ENCODE peak calls at places on chromosomes 1 and 21, in four cellular contexts. U is uterus, S is OCI-LY7, E is Peyer's patch. K is an unnamed sample. For H3K9me3, the result is how much of the 10 kb centered on the place peaks cover.

GRCh38 chr1:14259191-14259757 is 339.2 kb upstream of the KAZN start:
- DNase-seq in U (peak), S (no peak), E (peak), K (peak)

GRCh38 chr1:53134961-53135734 is 7.3 kb downstream of the SLC1A7 start:
- DNase-seq in U (peak), E (peak), S (no peak), K (no peak)

GRCh38 chr1:204746838-204747442 is 61.4 kb upstream of the LRRN2 start:
- DNase-seq in E (no peak), S (peak), U (peak), K (no peak)

GRCh38 chr1:54887665-54888071 is 673 bp upstream of the DHCR24 start:
- DNase-seq in S (peak), E (no peak), U (no peak), K (no peak)

GRCh38 chr21:43331962-43332458 is 94.9 kb downstream of the SIK1 start:
- DNase-seq in S (no peak), U (no peak), E (no peak), K (peak)

GRCh38 chr1:41709873-41710272 is 208.8 kb downstream of the HIVEP3 start:
- DNase-seq in U (no peak), S (no peak), E (no peak), K (no peak)

GRCh38 chr1:244862699-244863490 is 1.4 kb downstream of the HNRNPU start:
- DNase-seq in U (peak), S (peak), E (peak), K (peak)

GRCh38 chr1:151828931-151829330 is 2.7 kb downstream of the RORC start:
- DNase-seq in S (no peak), U (no peak), E (no peak), K (no peak)

GRCh38 chr1:228044961-228045360 is 37.5 kb upstream of the ARF1 start:
- DNase-seq in E (peak), U (no peak), S (no peak), K (no peak)

GRCh38 chr1:154151311-154151710 is 3.6 kb downstream of the NUP210L start:
- DNase-seq in U (no peak), E (no peak), S (no peak), K (no peak)

GRCh38 chr1:4005431-4005830 is 105.4 kb upstream of the C1orf174 start:
- DNase-seq in E (peak), S (no peak), U (no peak), K (no peak)

GRCh38 chr1:4003846-4004505 is 103.9 kb upstream of the C1orf174 start:
- DNase-seq in U (no peak), S (no peak), E (peak), K (peak)

GRCh38 chr1:4004635-4005430 is 104.8 kb upstream of the C1orf174 start:
- DNase-seq in E (peak), U (no peak), S (no peak), K (peak)

GRCh38 chr1:4010284-4010683 is 110.2 kb upstream of the C1orf174 start:
- DNase-seq in S (no peak), E (no peak), U (no peak), K (no peak)

GRCh38 chr1:4006676-4007374 is 106.8 kb upstream of the C1orf174 start:
- DNase-seq in E (no peak), U (no peak), S (peak), K (no peak)
- H3K9me3 ChIP-seq in E (under half), U (under half), S (half or more), K (under half)

DNA sequence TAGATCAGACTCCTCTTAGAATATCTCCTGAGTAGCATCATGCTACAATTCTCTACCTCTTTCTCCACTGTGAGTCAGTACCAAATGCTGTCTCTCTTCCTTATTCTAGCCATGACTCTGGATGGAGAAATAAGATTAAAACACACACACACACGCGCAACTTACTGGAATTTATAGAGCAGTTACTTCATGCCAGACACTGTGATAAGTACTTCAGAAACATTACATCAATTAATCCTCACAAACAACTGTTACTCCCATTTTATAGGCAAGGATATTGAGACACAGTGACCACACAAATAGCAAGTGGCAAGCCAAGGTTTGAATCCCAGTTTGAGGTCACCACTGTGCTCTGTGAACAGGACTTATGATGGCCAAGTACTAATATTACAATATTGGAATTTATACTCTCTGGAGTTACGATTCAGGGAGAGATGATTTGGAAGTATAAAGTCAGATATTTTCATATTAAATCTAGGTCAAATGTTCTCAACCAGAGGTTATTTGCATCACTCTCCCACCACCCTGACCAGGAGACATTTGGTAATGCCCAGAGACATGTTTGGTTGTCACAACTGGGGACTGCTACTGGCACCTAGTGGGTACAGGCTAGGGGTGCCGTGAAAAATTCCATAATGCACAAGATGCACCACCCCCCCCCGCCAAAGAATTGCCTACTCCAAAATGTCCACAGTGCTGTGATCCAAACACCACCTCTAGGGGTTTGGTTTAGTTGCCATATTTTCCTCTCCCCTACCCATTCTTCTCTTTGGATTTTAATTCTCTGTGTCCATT is 221.6 kb downstream of the LTN1 start:
- DNase-seq in S (no peak), U (no peak), E (no peak), K (no peak)
- H3K27ac ChIP-seq in S (no peak), U (no peak), E (peak), K (peak)

GRCh38 chr21:24205317-24205716 is 1402.0 kb downstream of the MRPL39 start:
- DNase-seq in S (no peak), U (no peak), E (no peak), K (no peak)
- H3K9me3 ChIP-seq in S (under half), U (under half), E (under half), K (under half)

DNA sequence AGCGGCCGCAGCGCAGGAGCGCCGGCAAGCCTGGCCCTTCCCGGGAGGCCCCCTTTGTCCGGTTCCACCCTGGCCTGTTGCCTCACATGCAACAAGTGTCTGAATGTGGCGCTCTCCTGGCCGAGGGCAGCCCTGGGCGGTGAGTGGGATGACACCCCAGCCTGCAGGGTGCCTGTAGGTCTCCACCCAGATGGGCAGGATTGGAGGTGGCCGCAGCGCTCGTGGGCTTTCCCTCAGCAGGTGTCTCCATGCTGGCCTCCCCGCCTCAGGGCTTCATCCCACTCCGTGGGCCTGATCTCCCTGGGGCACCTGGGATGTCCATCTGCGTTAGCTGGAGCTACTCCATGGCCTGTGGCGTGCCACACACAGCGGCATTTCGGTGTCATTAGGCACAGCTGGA is 1.5 kb downstream of the MIB2 start:
- DNase-seq in U (no peak), E (no peak), S (no peak), K (no peak)
- H3K27ac ChIP-seq in U (no peak), E (no peak), S (no peak), K (no peak)

GRCh38 chr1:224816062-224816461 is 113.4 kb upstream of the DNAH14 start:
- DNase-seq in U (no peak), S (no peak), E (no peak), K (no peak)

GRCh38 chr1:224825525-224826000 is 103.9 kb upstream of the DNAH14 start:
- DNase-seq in U (no peak), S (no peak), E (no peak), K (no peak)

GRCh38 chr1:224815647-224816046 is 113.8 kb upstream of the DNAH14 start:
- DNase-seq in E (no peak), U (no peak), S (no peak), K (no peak)

GRCh38 chr1:224819861-224820260 is 109.6 kb upstream of the DNAH14 start:
- DNase-seq in S (no peak), U (no peak), E (no peak), K (no peak)

GRCh38 chr1:224820341-224820740 is 109.1 kb upstream of the DNAH14 start:
- DNase-seq in S (no peak), U (no peak), E (no peak), K (no peak)
- H3K9me3 ChIP-seq in S (under half), U (under half), E (under half), K (under half)

GRCh38 chr1:118931876-118932275 is 56.3 kb downstream of the TBX15 start:
- DNase-seq in S (no peak), E (no peak), U (no peak), K (no peak)

GRCh38 chr1:118937413-118937812 is 50.7 kb downstream of the TBX15 start:
- DNase-seq in S (no peak), U (no peak), E (no peak), K (no peak)

GRCh38 chr1:118928739-118929554 is 59.2 kb downstream of the TBX15 start:
- DNase-seq in E (no peak), U (no peak), S (peak), K (no peak)

GRCh38 chr1:118933051-118933781 is 54.9 kb downstream of the TBX15 start:
- DNase-seq in U (no peak), S (no peak), E (no peak), K (no peak)

DNA sequence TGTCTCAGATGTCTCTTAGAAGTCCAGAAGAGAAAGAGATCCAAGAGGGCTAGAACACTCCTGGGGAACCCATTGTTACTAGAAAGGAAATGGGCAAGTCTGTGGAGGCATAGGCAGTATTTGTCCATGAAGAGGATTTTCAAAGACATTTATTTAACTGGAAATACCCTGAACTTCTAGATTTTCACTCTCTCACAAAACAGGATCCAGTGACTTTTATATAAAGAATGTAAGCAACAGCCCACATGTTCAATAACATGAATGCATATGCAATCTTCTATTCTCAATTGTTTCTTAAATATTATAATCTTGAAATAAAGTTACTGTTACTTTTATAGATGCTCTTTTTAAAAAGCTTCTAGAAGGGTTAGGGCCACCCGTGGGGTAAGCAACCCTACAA is 53.4 kb downstream of the TBX15 start:
- DNase-seq in S (no peak), E (no peak), U (no peak), K (no peak)
- H3K27ac ChIP-seq in S (no peak), E (no peak), U (no peak), K (no peak)

GRCh38 chr1:179714159-179714558 is 28.9 kb upstream of the FAM163A start:
- DNase-seq in E (no peak), U (no peak), S (no peak), K (no peak)

GRCh38 chr1:179709841-179710329 is 33.2 kb upstream of the FAM163A start:
- DNase-seq in S (peak), E (no peak), U (peak), K (no peak)

GRCh38 chr1:179719272-179719671 is 23.8 kb upstream of the FAM163A start:
- DNase-seq in U (no peak), E (no peak), S (no peak), K (no peak)

GRCh38 chr1:179714623-179715022 is 28.5 kb upstream of the FAM163A start:
- DNase-seq in S (no peak), E (no peak), U (no peak), K (no peak)
- H3K9me3 ChIP-seq in S (under half), E (under half), U (under half), K (under half)

DNA sequence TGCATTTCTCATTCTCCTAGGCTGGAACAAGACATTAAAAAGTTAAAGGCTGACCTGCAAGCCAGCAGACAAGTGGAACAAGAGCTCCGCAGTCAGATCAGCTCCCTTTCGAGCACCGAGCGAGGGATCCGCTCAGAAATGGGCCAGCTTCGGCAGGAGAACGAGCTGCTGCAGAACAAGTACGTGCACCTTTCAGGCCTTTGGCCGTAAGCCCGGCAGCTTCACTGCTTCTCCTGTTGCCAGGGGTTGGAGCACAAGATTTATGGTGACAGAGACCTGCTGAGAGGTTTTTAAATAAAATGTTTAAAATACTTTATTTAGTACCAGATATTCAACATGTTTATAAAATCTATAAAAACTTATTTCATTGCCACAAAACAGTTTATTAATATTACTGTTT is 53.4 kb downstream of the MACO1 start:
- DNase-seq in S (no peak), U (peak), E (no peak), K (no peak)
- H3K27ac ChIP-seq in S (no peak), U (no peak), E (no peak), K (no peak)

GRCh38 chr1:50637460-50637859 is 214.2 kb upstream of the DMRTA2 start:
- DNase-seq in U (no peak), S (no peak), E (no peak), K (no peak)

DNA sequence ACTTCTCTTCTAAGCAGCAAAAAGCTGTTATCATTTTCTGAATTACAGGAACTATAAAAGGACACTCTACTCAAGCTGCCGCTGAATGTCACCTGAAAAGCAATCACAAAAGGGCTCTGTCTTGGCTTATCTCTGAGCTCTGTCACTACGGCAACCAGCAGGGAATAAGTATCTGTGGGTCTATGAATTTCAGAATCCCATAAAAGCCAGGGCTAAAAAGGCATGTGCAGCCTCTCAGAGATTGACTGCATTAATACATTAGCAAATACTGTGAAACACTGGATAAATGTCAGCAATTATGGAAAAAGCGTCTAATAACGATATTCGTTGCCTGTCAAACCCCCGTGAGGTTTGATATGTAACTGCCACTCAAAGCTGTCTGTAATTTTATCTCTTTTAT is 210.2 kb upstream of the DMRTA2 start:
- DNase-seq in E (no peak), S (no peak), U (no peak), K (no peak)
- H3K9me3 ChIP-seq in E (under half), S (under half), U (under half), K (under half)

K was measured in ascending aorta.